ENCODE peak calls at places on chromosomes 1 and 21, in nine cellular contexts. I, U, A, K, X, G, Z, M and W are unnamed samples. For H3K4me1, the result is how much of the 10 kb centered on the place peaks cover.

GRCh38 chr1:204503122-204503912 is 8.7 kb upstream of the PIK3C2B start:
- DNase-seq in I (no peak), U (peak), A (no peak), K (peak), X (no peak), G (no peak), Z (no peak), M (no peak), W (peak)

GRCh38 chr1:147168626-147169058 is 3.6 kb downstream of the PRKAB2 start:
- DNase-seq in I (no peak), U (peak), A (no peak), K (peak), X (no peak), G (no peak), Z (no peak), M (no peak), W (no peak)

GRCh38 chr1:29669488-29669871 is 433.2 kb downstream of the PTPRU start:
- DNase-seq in I (peak), U (no peak), A (no peak), K (peak), X (no peak), G (no peak), Z (no peak), M (no peak), W (no peak)

GRCh38 chr21:31911138-31911907 is 38.5 kb downstream of the HUNK start:
- DNase-seq in I (no peak), U (peak), A (no peak), K (no peak), X (no peak), G (no peak), Z (no peak), M (no peak), W (no peak)

GRCh38 chr21:34800797-34801518 is 132.2 kb downstream of the CLIC6 start:
- DNase-seq in I (no peak), U (no peak), A (no peak), K (no peak), X (no peak), G (no peak), Z (no peak), M (no peak), W (no peak)

GRCh38 chr1:150997949-150998348 is 8.8 kb downstream of the MINDY1 start:
- DNase-seq in I (no peak), U (peak), A (no peak), K (no peak), X (no peak), G (no peak), Z (no peak), M (no peak), W (no peak)

GRCh38 chr1:20830378-20830777 is 43.3 kb upstream of the HP1BP3 start:
- DNase-seq in I (no peak), U (no peak), A (no peak), K (no peak), X (no peak), G (no peak), Z (no peak), M (no peak), W (no peak)

GRCh38 chr21:44724166-44724565 is 12.8 kb upstream of the TSPEAR start:
- DNase-seq in I (no peak), U (no peak), A (no peak), K (no peak), X (no peak), G (no peak), Z (no peak), M (no peak), W (no peak)

GRCh38 chr1:110234691-110235090 is 24.6 kb downstream of the KCNC4 start:
- DNase-seq in I (no peak), U (peak), A (no peak), K (no peak), X (no peak), G (no peak), Z (no peak), M (no peak), W (no peak)

GRCh38 chr1:206923009-206923960 is 1.5 kb upstream of the FCMR start:
- DNase-seq in I (no peak), U (no peak), A (no peak), K (no peak), X (no peak), G (peak), Z (no peak), M (no peak), W (no peak)

GRCh38 chr1:74733616-74734484 is 898 bp downstream of the TYW3 start:
- DNase-seq in I (no peak), U (peak), A (no peak), K (peak), X (no peak), G (no peak), Z (no peak), M (no peak), W (peak)

GRCh38 chr1:167554028-167554779 is 642 bp upstream of the CREG1 start:
- DNase-seq in I (no peak), U (no peak), A (no peak), K (no peak), X (no peak), G (no peak), Z (no peak), M (no peak), W (no peak)

GRCh38 chr1:77218477-77219165 is 609 bp downstream of the PIGK start:
- DNase-seq in I (no peak), U (peak), A (no peak), K (no peak), X (no peak), G (no peak), Z (no peak), M (no peak), W (no peak)

GRCh38 chr1:8595919-8596318 is 221.5 kb downstream of the RERE start:
- DNase-seq in I (no peak), U (no peak), A (no peak), K (no peak), X (no peak), G (no peak), Z (no peak), M (no peak), W (no peak)

GRCh38 chr1:39398278-39399010 is 93.0 kb upstream of the BMP8A start:
- DNase-seq in I (peak), U (peak), A (no peak), K (peak), X (peak), G (no peak), Z (peak), M (peak), W (no peak)
- TF ChIP-seq CTCF in I (no peak), U (no peak), A (no peak), K (no peak), X (no peak), G (no peak), Z (no peak), M (no peak), W (no peak)

DNA sequence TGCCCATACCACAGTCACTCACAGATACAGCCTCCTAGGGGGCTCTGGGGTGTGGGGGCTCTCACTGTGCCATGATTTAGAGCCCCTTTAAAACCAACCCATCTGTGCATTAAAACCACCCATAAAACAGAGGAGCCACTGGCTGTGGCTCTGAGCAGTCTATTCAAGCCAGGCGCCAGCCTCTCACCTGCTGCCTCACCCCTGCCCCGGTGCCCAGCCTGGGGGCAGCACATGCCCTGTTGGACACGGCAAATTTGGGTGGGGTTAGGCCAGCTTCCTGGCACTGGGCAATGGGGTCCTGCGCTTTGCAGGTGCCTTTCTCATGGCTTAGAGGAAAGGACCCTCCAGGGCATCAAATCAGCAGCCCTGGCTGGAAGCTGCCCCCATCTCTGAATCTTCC is 73.1 kb downstream of the CASZ1 start:
- DNase-seq in I (no peak), U (no peak), A (no peak), K (no peak), X (no peak), G (no peak), Z (no peak), M (no peak), W (no peak)
- H3K4me1 ChIP-seq in I (under half), U (under half), A (half or more), K (under half), X (half or more), G (under half), Z (under half), M (under half), W (half or more)

DNA sequence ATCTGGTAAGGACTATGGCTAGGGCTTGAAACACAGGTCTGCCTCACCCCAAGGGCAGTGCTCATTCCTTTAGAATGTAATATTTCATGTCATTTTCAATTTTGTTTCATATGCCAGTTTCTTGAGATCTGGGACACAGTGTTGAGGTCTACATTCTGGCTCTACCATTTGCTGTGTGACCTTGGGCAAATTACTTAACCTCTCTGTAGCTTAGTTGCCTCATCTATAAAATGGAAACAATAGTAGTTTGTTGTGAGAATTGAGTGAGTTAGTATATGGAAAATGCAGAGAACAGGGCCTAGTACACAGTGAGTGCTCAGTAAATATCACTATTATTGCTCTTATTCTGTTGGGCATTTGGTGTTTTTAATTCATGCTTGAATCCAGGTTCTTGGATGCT is 84.4 kb downstream of the WDR3 start:
- DNase-seq in I (no peak), U (no peak), A (no peak), K (no peak), X (no peak), G (no peak), Z (no peak), M (no peak), W (no peak)
- TF ChIP-seq CTCF in I (no peak), U (no peak), A (no peak), K (no peak), X (no peak), G (no peak), Z (no peak), M (no peak), W (no peak)

DNA sequence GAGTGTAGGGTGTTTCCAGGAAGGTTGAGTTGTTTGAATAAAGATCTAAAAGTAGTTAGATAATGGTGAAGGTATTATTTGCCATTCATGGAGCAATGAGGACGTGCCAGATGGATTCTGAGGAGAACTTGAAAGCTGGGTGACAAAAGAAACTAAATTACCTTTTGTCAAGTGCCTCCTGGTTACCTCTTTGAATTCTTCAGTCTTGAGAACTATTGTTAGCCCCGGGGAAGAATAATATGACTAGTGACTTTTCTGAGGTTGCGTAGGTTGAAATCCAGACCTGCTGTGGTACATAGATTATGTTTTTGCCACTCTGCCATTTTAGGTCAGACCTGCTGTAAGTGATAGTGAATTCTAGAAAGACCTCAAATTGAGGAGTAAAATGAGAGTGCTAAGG is 11.5 kb downstream of the LAMC1 start:
- DNase-seq in I (no peak), U (no peak), A (no peak), K (no peak), X (no peak), G (no peak), Z (no peak), M (no peak), W (no peak)
- H3K4me1 ChIP-seq in I (under half), U (under half), A (half or more), K (under half), X (half or more), G (under half), Z (under half), M (under half), W (under half)

DNA sequence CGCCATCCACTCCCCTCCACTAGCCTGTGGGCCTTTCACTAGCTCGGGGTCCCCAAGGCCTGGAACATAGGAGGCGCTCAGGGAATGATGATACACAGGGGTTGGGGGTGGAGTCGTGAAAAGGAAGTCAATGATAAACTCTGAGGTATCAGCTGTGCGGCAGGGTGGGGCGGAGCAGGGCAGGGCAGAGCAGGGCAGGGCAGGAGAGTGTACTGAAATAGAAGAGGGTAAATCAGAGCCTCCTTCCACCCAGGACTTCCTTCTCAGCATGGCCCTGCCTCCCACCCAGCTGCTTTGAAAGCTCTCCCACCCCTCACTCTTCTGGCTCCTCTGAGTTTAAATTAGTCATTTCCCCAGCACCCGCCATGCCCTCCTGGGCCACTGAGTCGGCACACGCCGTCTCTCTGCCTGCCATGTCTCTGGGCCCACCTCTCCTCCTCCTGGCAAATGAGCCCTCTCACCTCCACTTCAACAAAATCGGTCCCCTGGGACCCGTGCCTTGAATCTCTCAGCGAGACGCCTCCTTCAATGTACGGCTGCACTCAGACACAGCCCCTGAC is 16.9 kb downstream of the CAPZB start:
- DNase-seq in I (no peak), U (no peak), A (peak), K (peak), X (no peak), G (peak), Z (no peak), M (peak), W (no peak)
- TF ChIP-seq CTCF in I (no peak), U (no peak), A (no peak), K (no peak), X (no peak), G (no peak), Z (no peak), M (no peak), W (no peak)